ENCODE peak calls at places on chromosomes 2 and 18, in five cellular contexts. N is sigmoid colon, E is brain microvascular endothelial cell, B is heart left ventricle, R is lung. Z is an unnamed sample.

GRCh38 chr2:174259981-174260380 is 11.6 kb upstream of the OLA1 start:
- DNase-seq in B (no peak), N (no peak), E (peak; percentile 13), R (no peak), Z (no peak)

GRCh38 chr2:143533846-143534245 is 404.6 kb downstream of the ARHGAP15 start:
- DNase-seq in B (no peak), N (no peak), R (no peak), E (no peak), Z (no peak)

GRCh38 chr18:44035554-44035953 is 645.1 kb upstream of the SETBP1 start:
- DNase-seq in R (no peak), B (no peak), E (no peak), N (no peak), Z (no peak)

GRCh38 chr18:22466608-22467390 is 49.1 kb upstream of the CTAGE1 start:
- DNase-seq in E (peak; percentile 86), B (peak; percentile 58), N (no peak), R (peak; percentile 70), Z (no peak)

GRCh38 chr2:152611458-152612231 is 105.6 kb downstream of the PRPF40A start:
- DNase-seq in B (peak; percentile 55), E (peak; percentile 63), N (peak; percentile 77), R (peak; percentile 51), Z (no peak)

GRCh38 chr2:40213071-40213470 is 238.8 kb downstream of the SLC8A1 start:
- DNase-seq in E (peak; percentile 69), R (no peak), B (no peak), N (no peak), Z (no peak)

GRCh38 chr2:165952600-165953210 is 871 bp downstream of the TTC21B start:
- DNase-seq in B (no peak), N (no peak), E (no peak), R (no peak), Z (no peak)

GRCh38 chr2:174161490-174161889 is 86.8 kb downstream of the OLA1 start:
- DNase-seq in N (no peak), R (no peak), E (no peak), B (no peak), Z (no peak)

GRCh38 chr18:70321616-70322015 is 32.8 kb downstream of the SOCS6 start:
- DNase-seq in R (no peak), E (no peak), B (no peak), N (no peak), Z (no peak)

GRCh38 chr18:72762505-72763122 is 105.2 kb downstream of the NETO1 start:
- DNase-seq in E (peak; percentile 13), R (no peak), N (no peak), B (no peak), Z (no peak)

GRCh38 chr18:28045880-28046279 is 131.1 kb downstream of the CDH2 start:
- DNase-seq in B (no peak), R (no peak), N (no peak), E (no peak), Z (no peak)

GRCh38 chr2:240646900-240647502 is 21.7 kb downstream of the GPR35 start:
- DNase-seq in R (no peak), N (peak; percentile 55), B (no peak), E (no peak), Z (no peak)

GRCh38 chr2:211093743-211094303 is 537.4 kb downstream of the CPS1 start:
- DNase-seq in B (no peak), R (no peak), E (no peak), N (no peak), Z (no peak)

GRCh38 chr18:22465859-22466602 is 48.3 kb upstream of the CTAGE1 start:
- DNase-seq in R (peak; percentile 58), N (peak; percentile 70), B (peak; percentile 63), E (peak; percentile 97), Z (peak; percentile 88)

GRCh38 chr2:120180066-120180465 is 43.1 kb downstream of the TMEM185B start:
- DNase-seq in R (no peak), E (no peak), N (no peak), B (no peak), Z (no peak)

GRCh38 chr2:120175000-120175581 is 48.1 kb downstream of the TMEM185B start:
- DNase-seq in R (no peak), N (no peak), B (no peak), E (peak; percentile 55), Z (no peak)

GRCh38 chr2:120177973-120178372 is 45.2 kb downstream of the TMEM185B start:
- DNase-seq in R (no peak), E (no peak), B (no peak), N (no peak), Z (no peak)

GRCh38 chr2:120177011-120177621 is 46.1 kb downstream of the TMEM185B start:
- DNase-seq in B (peak; percentile 34), N (no peak), E (no peak), R (peak; percentile 38), Z (peak; percentile 73)

GRCh38 chr2:120176526-120176925 is 46.7 kb downstream of the TMEM185B start:
- DNase-seq in E (no peak), N (no peak), B (no peak), R (no peak), Z (no peak)
- H3K27ac ChIP-seq in E (no peak overlapping the region), N (no peak overlapping the region), B (no peak overlapping the region), R (no peak overlapping the region), Z (no peak overlapping the region)

DNA sequence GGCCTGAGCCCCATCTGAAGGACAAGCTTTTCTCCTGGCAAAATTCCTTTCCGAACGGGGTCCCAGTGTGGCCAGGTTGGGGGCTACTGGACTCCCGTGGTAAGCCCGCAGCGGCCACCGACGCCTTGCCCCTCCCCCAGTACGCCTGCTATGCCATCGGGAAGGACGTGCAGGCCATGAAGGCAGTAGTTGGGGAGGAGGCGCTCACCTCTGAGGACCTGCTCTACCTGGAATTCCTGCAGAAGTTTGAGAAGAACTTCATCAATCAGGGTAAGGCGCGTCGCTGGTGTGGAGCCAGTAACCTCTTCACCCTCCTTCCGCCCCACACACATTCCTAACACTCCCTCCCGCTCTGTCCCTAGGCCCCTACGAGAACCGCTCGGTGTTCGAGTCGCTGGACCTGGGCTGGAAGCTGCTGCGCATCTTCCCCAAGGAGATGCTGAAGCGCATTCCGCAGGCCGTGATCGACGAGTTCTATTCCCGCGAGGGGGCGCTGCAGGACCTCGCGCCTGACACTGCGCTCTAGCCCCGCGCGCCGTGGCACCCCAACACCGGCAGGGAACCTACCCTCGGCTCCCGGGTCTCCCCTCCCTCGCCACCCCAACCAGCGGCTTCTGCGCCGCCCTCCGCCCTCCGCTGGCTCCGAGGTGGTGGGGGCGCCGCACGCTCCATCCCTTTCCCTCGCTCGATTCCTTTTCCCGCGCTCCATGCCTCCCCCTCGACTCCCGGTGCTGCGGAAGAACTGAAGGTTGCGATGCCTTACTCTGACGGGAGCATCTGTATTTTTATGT is 13.6 kb upstream of the ANKRD53 start:
- DNase-seq in R (peak; percentile 61), E (no peak), N (peak; percentile 88), B (peak; percentile 61), Z (no peak)
- H3K4me3 ChIP-seq in R (peak overlapping the region; percentile 30), E (peak overlapping the region; percentile 47), N (peak overlapping the region; percentile 52), B (peak overlapping the region; percentile 40), Z (peak overlapping the region; percentile 68)

DNA sequence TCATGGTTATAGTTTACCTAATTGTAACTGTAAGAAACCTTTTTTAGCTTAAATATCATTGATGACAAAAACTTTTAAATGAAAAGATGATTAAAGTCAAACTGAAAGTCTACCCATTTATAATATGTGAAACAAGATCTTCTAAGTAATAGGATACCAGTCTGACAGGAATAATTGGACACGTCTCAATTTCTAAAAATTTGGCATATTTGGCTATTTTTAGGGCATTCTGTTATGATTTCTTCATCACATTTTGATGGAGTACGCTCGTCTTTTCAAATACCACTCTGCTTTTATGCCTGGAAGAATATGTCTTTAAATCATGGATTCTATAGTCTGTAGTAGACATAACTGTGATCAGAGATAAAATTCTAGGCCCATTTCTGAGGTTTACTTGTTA is 1.3 kb downstream of the R3HDM1 start:
- DNase-seq in E (no peak), N (no peak), R (no peak), B (no peak), Z (no peak)
- TF ChIP-seq CTCF in E (no peak), N (no peak), R (no peak), B (no peak), Z (no peak)

DNA sequence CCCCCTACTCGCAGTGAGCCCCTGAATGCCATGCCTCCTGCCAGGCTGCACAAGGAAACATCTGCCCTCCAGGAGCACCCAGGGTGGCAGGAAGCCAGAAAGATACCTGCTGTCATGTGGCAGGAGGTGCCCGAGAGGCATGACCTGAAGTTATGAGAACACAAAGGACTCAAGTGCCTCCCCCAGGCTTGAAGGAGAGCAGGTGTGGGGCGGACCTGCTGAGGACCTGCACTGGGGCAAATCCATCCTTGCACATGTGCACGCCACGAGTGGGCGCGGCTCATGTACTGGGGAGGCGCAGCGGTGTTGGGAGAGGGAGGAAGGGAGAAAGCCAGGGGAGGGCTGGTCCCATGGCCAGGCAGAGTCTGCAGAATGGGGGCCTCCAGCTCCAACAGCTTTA is 26.9 kb downstream of the SDC1 start:
- DNase-seq in R (peak; percentile 91), B (no peak), E (no peak), N (no peak), Z (no peak)
- H3K27ac ChIP-seq in R (peak overlapping the region; percentile 79), B (no peak overlapping the region), E (no peak overlapping the region), N (no peak overlapping the region), Z (no peak overlapping the region)

DNA sequence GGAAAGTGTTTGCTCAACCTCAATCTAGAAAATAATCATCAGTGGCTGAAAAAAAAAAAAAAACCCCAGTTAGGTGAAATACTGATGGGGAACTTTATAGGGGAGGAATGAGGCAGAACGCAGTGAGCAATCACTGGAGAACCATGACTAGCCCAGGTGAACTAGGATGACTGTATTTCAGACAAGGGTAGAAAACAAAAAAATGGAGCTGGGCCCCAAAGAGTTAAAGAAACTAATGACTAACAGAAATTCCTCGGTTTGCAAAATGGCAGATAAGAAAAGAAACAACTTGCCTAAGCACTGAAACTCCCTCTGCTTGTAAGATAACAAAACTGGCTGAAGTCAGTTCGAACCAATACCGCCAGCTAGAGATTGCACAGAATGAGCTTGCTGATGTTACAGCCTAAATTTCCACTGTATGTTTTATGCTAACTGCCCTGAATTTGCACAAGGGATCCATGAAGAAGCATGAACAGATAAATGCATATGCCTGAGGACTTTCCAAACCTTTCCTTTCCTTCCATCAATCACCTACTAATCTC is 245.9 kb downstream of the METTL4 start:
- DNase-seq in N (no peak), E (peak; percentile 75), R (no peak), B (no peak), Z (no peak)
- H3K4me3 ChIP-seq in N (no peak overlapping the region), E (no peak overlapping the region), R (no peak overlapping the region), B (no peak overlapping the region), Z (no peak overlapping the region)